ENCODE peak calls at places on chromosomes 6 and 20, in six cellular contexts. One of them, this sample, is unnamed.

GRCh38 chr20:3839328-3839727 is 7.3 kb upstream of the MAVS start:
- DNase-seq in AG04449: no peak
- DNase-seq in NAMALWA: no peak
- DNase-seq in effector memory CD8-positive, alpha-beta T cell: no peak
- DNase-seq in coronary artery: no peak
- DNase-seq in GM04504: no peak
- DNase-seq in this sample: no peak

GRCh38 chr6:93419304-93420162 is at the start of gene EPHA7:
- DNase-seq in AG04449: no peak
- DNase-seq in NAMALWA: no peak
- DNase-seq in effector memory CD8-positive, alpha-beta T cell: no peak
- DNase-seq in coronary artery: peak
- DNase-seq in GM04504: peak
- DNase-seq in this sample: peak

GRCh38 chr6:52524921-52525320 is 51.9 kb downstream of the TRAM2 start:
- DNase-seq in AG04449: no peak
- DNase-seq in NAMALWA: no peak
- DNase-seq in effector memory CD8-positive, alpha-beta T cell: no peak
- DNase-seq in coronary artery: no peak
- DNase-seq in GM04504: no peak
- DNase-seq in this sample: no peak

GRCh38 chr20:19692685-19693119 is 65.4 kb upstream of the RIN2 start:
- DNase-seq in AG04449: no peak
- DNase-seq in NAMALWA: peak
- DNase-seq in effector memory CD8-positive, alpha-beta T cell: peak
- DNase-seq in coronary artery: peak
- DNase-seq in GM04504: no peak
- DNase-seq in this sample: peak

GRCh38 chr20:59645316-59645715 is 41.0 kb downstream of the PHACTR3 start:
- DNase-seq in AG04449: no peak
- DNase-seq in NAMALWA: no peak
- DNase-seq in effector memory CD8-positive, alpha-beta T cell: no peak
- DNase-seq in coronary artery: peak
- DNase-seq in GM04504: no peak
- DNase-seq in this sample: no peak

GRCh38 chr6:150142657-150143501 is at the start of gene PPP1R14C:
- DNase-seq in AG04449: no peak
- DNase-seq in NAMALWA: peak
- DNase-seq in effector memory CD8-positive, alpha-beta T cell: peak
- DNase-seq in coronary artery: no peak
- DNase-seq in GM04504: no peak
- DNase-seq in this sample: peak

GRCh38 chr20:2357114-2357513 is 23.6 kb upstream of the TGM6 start:
- DNase-seq in AG04449: no peak
- DNase-seq in NAMALWA: no peak
- DNase-seq in effector memory CD8-positive, alpha-beta T cell: no peak
- DNase-seq in coronary artery: no peak
- DNase-seq in GM04504: no peak
- DNase-seq in this sample: no peak

GRCh38 chr20:52800734-52801627 is 171.2 kb upstream of the TSHZ2 start:
- DNase-seq in AG04449: no peak
- DNase-seq in NAMALWA: no peak
- DNase-seq in effector memory CD8-positive, alpha-beta T cell: no peak
- DNase-seq in coronary artery: no peak
- DNase-seq in GM04504: no peak
- DNase-seq in this sample: no peak

GRCh38 chr6:127514396-127515227 is 4.5 kb downstream of the MTCL3 start:
- DNase-seq in AG04449: no peak
- DNase-seq in NAMALWA: no peak
- DNase-seq in effector memory CD8-positive, alpha-beta T cell: peak
- DNase-seq in coronary artery: no peak
- DNase-seq in GM04504: no peak
- DNase-seq in this sample: no peak

GRCh38 chr6:104601008-104601745 is 258.5 kb downstream of the HACE1 start:
- DNase-seq in AG04449: no peak
- DNase-seq in NAMALWA: no peak
- DNase-seq in effector memory CD8-positive, alpha-beta T cell: no peak
- DNase-seq in coronary artery: no peak
- DNase-seq in GM04504: no peak
- DNase-seq in this sample: no peak

GRCh38 chr20:44247131-44247571 is at the start of gene GDAP1L1:
- DNase-seq in AG04449: no peak
- DNase-seq in NAMALWA: no peak
- DNase-seq in effector memory CD8-positive, alpha-beta T cell: no peak
- DNase-seq in coronary artery: no peak
- DNase-seq in GM04504: no peak
- DNase-seq in this sample: no peak

GRCh38 chr6:367891-368630 is 23.5 kb upstream of the IRF4 start:
- DNase-seq in AG04449: no peak
- DNase-seq in NAMALWA: no peak
- DNase-seq in effector memory CD8-positive, alpha-beta T cell: no peak
- DNase-seq in coronary artery: no peak
- DNase-seq in GM04504: no peak
- DNase-seq in this sample: no peak

GRCh38 chr6:39849228-39849627 is 57.1 kb downstream of the DAAM2 start:
- DNase-seq in AG04449: no peak
- DNase-seq in NAMALWA: no peak
- DNase-seq in effector memory CD8-positive, alpha-beta T cell: no peak
- DNase-seq in coronary artery: no peak
- DNase-seq in GM04504: no peak
- DNase-seq in this sample: no peak

GRCh38 chr6:167651251-167652041 is 175.3 kb upstream of the AFDN start:
- DNase-seq in AG04449: no peak
- DNase-seq in NAMALWA: no peak
- DNase-seq in effector memory CD8-positive, alpha-beta T cell: no peak
- DNase-seq in coronary artery: no peak
- DNase-seq in GM04504: no peak
- DNase-seq in this sample: no peak

GRCh38 chr6:43971776-43972126 is 155.5 kb downstream of the MRPL14 start:
- DNase-seq in AG04449: no peak
- DNase-seq in NAMALWA: no peak
- DNase-seq in effector memory CD8-positive, alpha-beta T cell: no peak
- DNase-seq in coronary artery: no peak
- DNase-seq in GM04504: no peak
- DNase-seq in this sample: no peak

GRCh38 chr6:127367023-127367375 is 23.6 kb upstream of the ECHDC1 start:
- DNase-seq in AG04449: no peak
- DNase-seq in NAMALWA: no peak
- DNase-seq in effector memory CD8-positive, alpha-beta T cell: no peak
- DNase-seq in coronary artery: no peak
- DNase-seq in GM04504: no peak
- DNase-seq in this sample: no peak